ENCODE peak calls at places on chromosomes 11 and 22, in eight cellular contexts. I, H, T, Q, O, W, S and B are unnamed samples.

GRCh38 chr11:68993546-68993945 is 12.8 kb upstream of the MRGPRD start:
- DNase-seq in Q (no peak), O (no peak), I (no peak), T (no peak), S (no peak), W (no peak), H (no peak), B (no peak)

GRCh38 chr22:35442471-35442870 is 42.5 kb downstream of the MCM5 start:
- DNase-seq in W (no peak), S (no peak), T (no peak), H (no peak), O (no peak), Q (no peak), I (no peak), B (no peak)

GRCh38 chr11:31419669-31420068 is 50.0 kb downstream of the DNAJC24 start:
- DNase-seq in W (no peak), T (peak), I (no peak), Q (no peak), H (no peak), O (no peak), S (no peak), B (no peak)

GRCh38 chr22:43312608-43313007 is 30.6 kb downstream of the SCUBE1 start:
- DNase-seq in O (no peak), H (no peak), T (no peak), I (no peak), S (no peak), Q (no peak), W (no peak), B (no peak)

GRCh38 chr11:58068640-58069039 is 37.9 kb downstream of the OR6Q1 start:
- DNase-seq in Q (no peak), W (no peak), S (no peak), O (peak), I (no peak), T (no peak), H (no peak), B (no peak)

GRCh38 chr11:69114362-69114761 is 41.4 kb upstream of the SMIM38 start:
- DNase-seq in Q (no peak), I (no peak), W (no peak), S (no peak), O (no peak), H (no peak), T (no peak), B (no peak)

GRCh38 chr22:39699631-39700348 is 129.2 kb downstream of the CACNA1I start:
- DNase-seq in Q (peak), T (no peak), W (no peak), I (no peak), H (no peak), S (no peak), O (no peak), B (no peak)

GRCh38 chr11:61293869-61294716 is 1.0 kb downstream of the VWCE start:
- DNase-seq in Q (peak), W (peak), I (peak), O (peak), S (no peak), T (peak), H (peak), B (peak)

GRCh38 chr22:42560381-42560780 is 6.6 kb downstream of the SERHL2 start:
- DNase-seq in W (no peak), S (no peak), H (no peak), I (no peak), T (no peak), Q (no peak), O (no peak), B (no peak)

GRCh38 chr22:50714150-50714549 is 23.9 kb upstream of the ACR start:
- DNase-seq in O (no peak), H (no peak), Q (no peak), S (no peak), W (no peak), I (no peak), T (no peak), B (no peak)

GRCh38 chr22:23063539-23064380 is 6.6 kb upstream of the GNAZ start:
- DNase-seq in Q (no peak), H (peak), O (no peak), I (no peak), S (no peak), T (no peak), W (no peak), B (no peak)

GRCh38 chr11:45385844-45386243 is 99.7 kb upstream of the SYT13 start:
- DNase-seq in T (no peak), W (peak), Q (no peak), O (no peak), S (no peak), H (no peak), I (no peak), B (no peak)

GRCh38 chr11:69869311-69869939 is 50.2 kb upstream of the FGF3 start:
- DNase-seq in I (no peak), H (no peak), W (no peak), T (no peak), Q (no peak), S (no peak), O (no peak), B (no peak)

DNA sequence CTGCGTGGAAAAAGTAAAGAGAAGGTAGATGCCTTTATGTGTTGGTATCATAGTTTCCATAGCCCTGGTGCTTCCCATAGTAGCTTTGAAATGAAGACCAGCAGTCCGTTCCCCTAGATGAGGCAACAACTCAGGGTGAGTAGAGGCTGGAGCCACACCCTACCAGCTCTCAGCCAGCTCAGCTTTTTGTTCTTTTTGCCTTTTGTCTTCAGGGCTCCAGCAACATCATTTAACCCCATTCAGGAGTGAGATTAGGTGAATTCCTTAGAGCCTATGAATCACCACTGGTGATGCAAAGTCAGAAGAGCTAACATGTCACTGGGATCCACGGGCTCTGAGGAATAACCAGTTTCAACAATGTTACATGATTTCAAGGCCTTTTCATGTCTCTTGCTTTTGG is 14.0 kb upstream of the SESN3 start:
- DNase-seq in T (peak), I (no peak), S (no peak), W (no peak), H (peak), O (peak), Q (peak), B (peak)
- TF ChIP-seq EZH2phosphoT487 in T (no peak), I (no peak), S (no peak), W (no peak), H (no peak), O (no peak), Q (no peak), B (no peak)

DNA sequence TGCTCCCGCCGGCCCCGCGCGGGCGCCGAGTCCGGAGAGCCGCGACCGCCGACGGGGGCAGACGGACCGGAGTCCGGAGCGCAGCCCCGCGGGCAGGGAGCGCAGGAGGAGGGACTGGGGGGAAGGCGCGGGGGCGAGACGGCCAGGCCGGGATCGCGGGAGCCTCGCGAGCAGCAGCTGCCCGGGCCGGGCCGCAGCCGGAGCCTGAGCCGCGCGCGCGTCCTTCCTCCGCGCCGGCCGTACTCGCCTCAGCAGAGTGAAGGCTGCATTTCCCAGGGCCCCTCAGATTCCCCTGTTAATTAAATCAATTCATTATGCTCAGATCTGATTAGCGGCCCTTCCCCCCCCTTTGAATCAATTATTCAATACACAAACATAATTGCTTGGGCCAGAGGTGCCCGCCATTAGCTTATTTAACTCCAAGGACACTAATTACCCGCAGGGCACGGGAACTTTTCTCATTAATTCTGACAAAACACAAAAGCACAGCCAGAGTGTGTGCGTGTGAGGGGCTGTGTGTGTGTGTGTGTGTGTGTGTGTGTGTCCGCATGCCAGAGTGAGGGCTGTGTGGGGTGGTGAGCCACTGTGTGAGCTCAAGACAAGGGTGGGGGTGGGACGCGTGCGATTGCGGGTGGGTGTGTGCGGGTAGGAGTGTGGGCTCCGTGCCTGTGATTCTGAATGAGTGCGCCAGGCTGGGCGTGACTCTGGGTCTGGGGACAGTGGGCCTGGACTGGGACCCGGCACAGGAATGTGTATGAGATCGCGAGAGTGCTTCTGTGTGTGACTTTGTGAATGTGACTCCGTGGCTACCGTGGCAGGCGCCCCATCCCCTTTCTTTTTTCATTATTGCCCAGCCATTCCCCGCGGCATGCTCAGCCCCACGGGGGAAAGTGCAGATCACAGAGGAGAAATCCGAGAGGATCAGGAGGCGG is 5.1 kb upstream of the LMO1 start:
- DNase-seq in S (no peak), Q (peak), I (no peak), W (no peak), H (peak), O (peak), T (no peak), B (peak)
- TF ChIP-seq EZH2phosphoT487 in S (no peak), Q (peak), I (no peak), W (no peak), H (peak), O (no peak), T (no peak), B (peak)

GRCh38 chr11:126995989-126996388 is 4.6 kb downstream of the KIRREL3 start:
- DNase-seq in S (no peak), Q (no peak), H (no peak), I (no peak), W (no peak), O (no peak), T (no peak), B (no peak)

GRCh38 chr11:127000291-127000968 is at the start of gene KIRREL3:
- DNase-seq in I (no peak), Q (peak), H (peak), S (no peak), T (no peak), W (no peak), O (peak), B (peak)

GRCh38 chr11:126997641-126998040 is 2.9 kb downstream of the KIRREL3 start:
- DNase-seq in Q (no peak), T (no peak), H (no peak), S (no peak), W (no peak), O (no peak), I (no peak), B (peak)

GRCh38 chr11:126999366-126999765 is 1.2 kb downstream of the KIRREL3 start:
- DNase-seq in H (no peak), W (no peak), O (no peak), S (no peak), Q (no peak), I (no peak), T (no peak), B (no peak)

GRCh38 chr11:126997196-126997595 is 3.4 kb downstream of the KIRREL3 start:
- DNase-seq in O (no peak), S (no peak), I (no peak), H (no peak), T (no peak), W (no peak), Q (no peak), B (peak)
- TF ChIP-seq EZH2phosphoT487 in O (no peak), S (no peak), I (no peak), H (no peak), T (no peak), W (no peak), Q (no peak), B (no peak)

DNA sequence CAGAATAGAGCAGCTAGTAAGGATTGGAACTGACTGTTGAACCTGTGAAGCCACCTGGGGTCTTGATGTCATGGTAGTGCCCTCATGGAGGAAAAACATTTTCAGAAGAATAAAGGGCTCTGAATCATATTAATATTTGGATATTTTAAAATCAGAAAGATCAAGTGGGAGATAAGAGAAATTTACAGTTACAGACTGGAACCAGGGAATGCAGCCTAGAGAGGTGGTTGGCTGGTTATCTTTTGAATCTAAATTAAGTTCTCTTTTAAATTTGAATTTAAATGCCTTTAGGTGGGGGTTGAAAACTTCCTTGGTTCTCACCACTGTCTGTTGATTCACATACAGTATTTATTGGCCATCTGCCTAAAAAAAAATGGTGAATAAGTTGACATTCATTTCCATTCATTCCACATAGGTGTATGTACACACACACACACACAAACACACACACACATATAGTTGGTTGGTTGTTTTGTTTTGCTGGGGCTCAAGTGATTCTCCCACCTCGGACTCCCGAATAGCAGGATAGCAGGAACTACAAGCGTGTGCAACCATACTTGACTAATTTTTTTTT is 35.7 kb upstream of the PTPRJ start:
- DNase-seq in I (no peak), W (no peak), T (peak), O (no peak), S (no peak), Q (no peak), H (no peak), B (peak)
- TF ChIP-seq EZH2phosphoT487 in I (no peak), W (no peak), T (no peak), O (no peak), S (no peak), Q (no peak), H (no peak), B (no peak)